ENCODE peak calls at places on chromosomes 11 and 22, in five cellular contexts. Z is stimulated activated CD4-positive, alpha-beta T cell treated with anti-CD3 and anti-CD28 coated beads, Interleukin-4, amount 100 ng/mL, for 48 hours; Q is psoas muscle; X is T-helper 22 cell; L is right atrium auricular region. K is an unnamed sample.

GRCh38 chr11:83649468-83649915 is 363.3 kb upstream of the CCDC90B start:
- DNase-seq in Z (no peak), Q (no peak), L (no peak), X (no peak), K (no peak)

GRCh38 chr11:111531687-111532364 is 8.7 kb upstream of the LAYN start:
- DNase-seq in Z (peak), Q (no peak), X (no peak), L (no peak), K (peak)

GRCh38 chr11:118102721-118103261 is 16.0 kb upstream of the SMIM35 start:
- DNase-seq in X (no peak), L (no peak), Z (no peak), Q (no peak), K (no peak)

GRCh38 chr11:83293436-83293732 is 7.2 kb upstream of the CCDC90B start:
- DNase-seq in L (no peak), X (no peak), Q (no peak), Z (no peak), K (no peak)

GRCh38 chr22:30754521-30754920 is 59.8 kb downstream of the OSBP2 start:
- DNase-seq in X (no peak), L (no peak), Z (no peak), Q (no peak), K (no peak)

GRCh38 chr11:17529814-17530162 is 14.4 kb downstream of the USH1C start:
- DNase-seq in L (peak), X (no peak), Q (no peak), Z (no peak), K (no peak)

GRCh38 chr11:102955624-102956023 is at the start of gene MMP13:
- DNase-seq in X (no peak), Z (no peak), L (no peak), Q (no peak), K (no peak)

GRCh38 chr22:30667092-30667485 is 586 bp downstream of the DUSP18 start:
- DNase-seq in Z (no peak), X (no peak), Q (no peak), L (no peak), K (no peak)

GRCh38 chr11:108511851-108512474 is 13.8 kb upstream of the POGLUT3 start:
- DNase-seq in L (no peak), Z (no peak), Q (no peak), X (no peak), K (peak)

GRCh38 chr11:43071338-43071737 is 240.5 kb upstream of the API5 start:
- DNase-seq in Z (no peak), Q (no peak), L (no peak), X (no peak), K (no peak)

GRCh38 chr22:30821381-30821780 is 126.7 kb downstream of the OSBP2 start:
- DNase-seq in Q (no peak), Z (no peak), L (no peak), X (no peak), K (no peak)

GRCh38 chr11:2088746-2089535 is 50.2 kb downstream of the IGF2 start:
- DNase-seq in Q (no peak), Z (no peak), L (peak), X (no peak), K (no peak)

GRCh38 chr11:92311616-92312449 is 87.2 kb downstream of the FAT3 start:
- DNase-seq in Z (no peak), X (no peak), L (no peak), Q (no peak), K (peak)

GRCh38 chr11:30333405-30333804 is 10.5 kb downstream of the ARL14EP start:
- DNase-seq in Z (no peak), L (no peak), X (no peak), Q (no peak), K (peak)

GRCh38 chr11:6736495-6737121 is 35.2 kb downstream of the OR2AG2 start:
- DNase-seq in X (no peak), Q (no peak), L (no peak), Z (no peak), K (no peak)

GRCh38 chr11:62108017-62108750 is 15.6 kb upstream of the INCENP start:
- DNase-seq in L (no peak), Z (no peak), Q (no peak), X (no peak), K (peak)

GRCh38 chr11:126318642-126319373 is 14.9 kb downstream of the DCPS start:
- DNase-seq in X (no peak), Q (no peak), L (peak), Z (no peak), K (peak)

GRCh38 chr11:92495107-92495793 is 270.6 kb downstream of the FAT3 start:
- DNase-seq in X (no peak), Z (no peak), Q (no peak), L (no peak), K (no peak)

GRCh38 chr22:46810856-46811786 is 48.7 kb downstream of the TBC1D22A start:
- DNase-seq in Q (no peak), Z (no peak), L (peak), X (no peak), K (no peak)

GRCh38 chr11:15969281-15969680 is 387.1 kb downstream of the SOX6 start:
- DNase-seq in X (no peak), Q (peak), L (peak), Z (no peak), K (peak)

GRCh38 chr11:111694851-111695250 is 71.3 kb downstream of the PPP2R1B start:
- DNase-seq in Q (peak), Z (no peak), X (no peak), L (no peak), K (peak)

GRCh38 chr11:316031-316701 is 2.3 kb downstream of the IFITM1 start:
- DNase-seq in L (no peak), Q (no peak), X (no peak), Z (no peak), K (peak)

GRCh38 chr11:61961570-61962212 is 5.7 kb downstream of the FTH1 start:
- DNase-seq in Q (peak), X (no peak), L (peak), Z (no peak), K (peak)

GRCh38 chr11:92246637-92247036 is 22.0 kb downstream of the FAT3 start:
- DNase-seq in X (no peak), L (no peak), Q (no peak), Z (no peak), K (no peak)

GRCh38 chr22:46245515-46245914 is 4.6 kb downstream of the CDPF1 start:
- DNase-seq in L (no peak), X (no peak), Z (no peak), Q (peak), K (no peak)

GRCh38 chr22:19714320-19715252 is at the start of gene SEPTIN5:
- DNase-seq in X (no peak), Z (no peak), Q (peak), L (no peak), K (no peak)

GRCh38 chr11:9562716-9563115 is 10.8 kb upstream of the WEE1 start:
- DNase-seq in Q (no peak), L (no peak), Z (no peak), X (no peak), K (no peak)

GRCh38 chr11:1727088-1727690 is 23.2 kb downstream of the IFITM10 start:
- DNase-seq in Q (no peak), L (no peak), Z (no peak), X (no peak), K (no peak)

GRCh38 chr11:2892215-2893020 is 6.8 kb upstream of the CDKN1C start:
- DNase-seq in Q (no peak), L (no peak), Z (peak), X (peak), K (peak)

K was measured in mesenchymal stem cell.